ENCODE peak calls at places on chromosomes 3 and 15, in nine cellular contexts. C, V, T, K, Q, I, P, R and E are unnamed samples.

GRCh38 chr3:46986782-46987484 is 7.5 kb downstream of the NBEAL2 start:
- ATAC-seq in C (no peak), V (no peak), T (no peak), K (no peak), Q (no peak), I (no peak), P (peak; percentile 3), R (no peak), E (no peak)

GRCh38 chr3:125647318-125648014 is 52.2 kb upstream of the OSBPL11 start:
- ATAC-seq in C (peak; percentile 89), V (no peak), T (peak; percentile 26), K (peak; percentile 88), Q (no peak), I (no peak), P (peak; percentile 98), R (no peak), E (no peak)

GRCh38 chr15:77627581-77627980 is 5.1 kb downstream of the LINGO1 start:
- ATAC-seq in C (no peak), V (no peak), T (no peak), K (no peak), Q (no peak), I (no peak), P (no peak), R (no peak), E (no peak)

GRCh38 chr15:70669006-70669602 is 94.3 kb downstream of the UACA start:
- ATAC-seq in C (no peak), V (no peak), T (no peak), K (no peak), Q (no peak), I (no peak), P (no peak), R (no peak), E (peak; percentile 51)

GRCh38 chr15:99450896-99451358 is 114.9 kb upstream of the MEF2A start:
- ATAC-seq in C (peak; percentile 24), V (peak; percentile 76), T (no peak), K (peak; percentile 17), Q (peak; percentile 2), I (peak; percentile 9), P (no peak), R (peak; percentile 73), E (no peak)

GRCh38 chr3:158839966-158840365 is 38.1 kb downstream of the MFSD1 start:
- ATAC-seq in C (no peak), V (no peak), T (no peak), K (no peak), Q (no peak), I (no peak), P (no peak), R (no peak), E (no peak)

GRCh38 chr3:148711981-148712666 is 14.4 kb downstream of the AGTR1 start:
- ATAC-seq in C (no peak), V (no peak), T (no peak), K (no peak), Q (no peak), I (no peak), P (no peak), R (no peak), E (peak; percentile 65)

GRCh38 chr3:58938057-58938456 is 111.8 kb downstream of the CFAP20DC start:
- ATAC-seq in C (no peak), V (no peak), T (no peak), K (no peak), Q (no peak), I (no peak), P (no peak), R (no peak), E (no peak)

GRCh38 chr3:123832712-123833397 is 51.3 kb downstream of the MYLK start:
- ATAC-seq in C (no peak), V (no peak), T (no peak), K (no peak), Q (no peak), I (no peak), P (peak; percentile 8), R (no peak), E (no peak)

GRCh38 chr3:134885877-134886621 is 91.0 kb downstream of the EPHB1 start:
- ATAC-seq in C (no peak), V (peak; percentile 11), T (no peak), K (no peak), Q (peak; percentile 80), I (no peak), P (peak; percentile 42), R (no peak), E (peak; percentile 69)

GRCh38 chr3:43316783-43317460 is 30.6 kb downstream of the SNRK start:
- ATAC-seq in C (no peak), V (no peak), T (no peak), K (peak; percentile 32), Q (no peak), I (no peak), P (peak; percentile 82), R (no peak), E (no peak)

GRCh38 chr3:14989943-14990753 is 42.8 kb downstream of the NR2C2 start:
- ATAC-seq in C (peak; percentile 86), V (no peak), T (no peak), K (peak; percentile 76), Q (peak; percentile 6), I (peak; percentile 92), P (no peak), R (no peak), E (peak; percentile 78)

GRCh38 chr15:74216949-74217348 is 14.4 kb upstream of the STRA6 start:
- ATAC-seq in C (no peak), V (no peak), T (no peak), K (no peak), Q (no peak), I (no peak), P (no peak), R (no peak), E (no peak)